ENCODE peak calls at places on chromosomes 5 and 9, in four cellular contexts. Y is A549, C is HepG2, H is GM12878. T is an unnamed sample.

GRCh38 chr9:69671904-69672827 is at the start of gene APBA1:
- DNase-seq in Y (peak), H (no peak), C (no peak), T (peak)

GRCh38 chr9:137228515-137228967 is 1.2 kb downstream of the RNF224 start:
- DNase-seq in C (no peak), H (no peak), Y (no peak), T (peak)

GRCh38 chr5:141898448-141899094 is 20.4 kb upstream of the PCDH1 start:
- DNase-seq in C (no peak), H (no peak), Y (no peak), T (no peak)

GRCh38 chr9:22098636-22099332 is 89.7 kb upstream of the CDKN2B start:
- DNase-seq in C (no peak), Y (no peak), H (no peak), T (no peak)

GRCh38 chr5:171469336-171469735 is 49.9 kb downstream of the FGF18 start:
- DNase-seq in H (no peak), C (no peak), Y (no peak), T (no peak)

GRCh38 chr9:116027096-116027495 is 126.5 kb upstream of the PAPPA start:
- DNase-seq in Y (no peak), C (no peak), H (no peak), T (no peak)

GRCh38 chr9:4170231-4170630 is 129.6 kb downstream of the GLIS3 start:
- DNase-seq in Y (no peak), H (no peak), C (no peak), T (no peak)

GRCh38 chr5:14082523-14082922 is 60.6 kb upstream of the TRIO start:
- DNase-seq in Y (no peak), H (no peak), C (no peak), T (no peak)

GRCh38 chr5:91840412-91840811 is 457.3 kb upstream of the ARRDC3 start:
- DNase-seq in C (no peak), Y (no peak), H (no peak), T (no peak)

GRCh38 chr9:82334286-82334685 is 345.7 kb downstream of the SPATA31D1 start:
- DNase-seq in Y (no peak), H (no peak), C (no peak), T (no peak)

GRCh38 chr9:127866535-127866934 is 10.9 kb downstream of the AK1 start:
- DNase-seq in C (no peak), Y (no peak), H (no peak), T (no peak)

DNA sequence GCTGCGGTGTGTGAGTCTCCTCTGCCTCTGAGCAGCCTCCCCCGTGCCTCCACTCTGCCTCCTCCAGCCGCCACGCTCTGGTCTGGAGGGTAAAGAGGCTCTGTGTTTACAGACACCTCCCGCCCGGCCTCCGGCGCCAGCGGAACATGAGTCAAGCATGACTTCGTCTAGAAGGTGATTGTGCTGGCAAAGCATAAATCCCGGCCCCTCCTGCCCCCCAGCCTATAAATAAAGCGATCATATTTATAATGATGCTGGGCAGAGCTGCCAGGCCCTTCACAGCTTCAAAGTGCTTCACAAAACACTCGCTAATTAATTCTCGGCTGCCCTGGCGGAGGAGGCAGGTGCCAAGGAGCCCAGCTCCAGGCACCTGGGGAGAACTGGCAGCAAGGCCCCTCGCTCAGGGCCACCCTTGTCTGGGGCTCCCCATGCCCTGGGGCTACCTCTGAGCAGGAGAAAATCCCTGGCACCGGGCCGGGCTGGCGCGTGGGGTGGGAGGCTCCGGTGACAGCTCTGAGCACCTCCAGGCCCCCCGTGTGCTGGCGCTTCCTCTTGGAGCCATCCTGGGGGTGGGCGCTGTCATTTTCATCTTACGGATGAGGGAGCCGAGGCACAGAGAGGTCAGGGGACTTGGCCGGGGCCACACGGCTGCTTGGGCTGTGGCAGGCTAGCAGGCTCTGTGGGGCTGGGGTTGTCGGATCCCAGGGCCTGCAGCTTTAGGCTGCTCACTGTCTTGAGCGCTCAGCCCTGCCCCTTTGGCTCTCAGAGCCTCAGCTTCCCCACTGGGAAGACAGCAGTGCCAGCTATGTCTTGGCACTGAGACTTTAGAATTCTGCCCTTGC is 87.9 kb downstream of the RXRA start:
- DNase-seq in Y (peak), H (no peak), C (no peak), T (no peak)
- TF ChIP-seq POLR2AphosphoS2 in Y (no peak), H (no peak), C (no peak), T (no peak)

GRCh38 chr9:37675661-37676060 is 24.9 kb downstream of the FRMPD1 start:
- DNase-seq in Y (no peak), H (no peak), C (no peak), T (no peak)

GRCh38 chr9:37677435-37677834 is 26.7 kb downstream of the FRMPD1 start:
- DNase-seq in C (no peak), Y (no peak), H (no peak), T (no peak)

GRCh38 chr9:37676411-37676830 is 25.7 kb downstream of the FRMPD1 start:
- DNase-seq in H (no peak), Y (no peak), C (no peak), T (no peak)

GRCh38 chr9:37679649-37680402 is 29.1 kb downstream of the FRMPD1 start:
- DNase-seq in C (no peak), H (no peak), Y (no peak), T (peak)

GRCh38 chr9:37678789-37679273 is 28.1 kb downstream of the FRMPD1 start:
- DNase-seq in C (peak), H (no peak), Y (no peak), T (peak)
- TF ChIP-seq POLR2AphosphoS2 in C (no peak), H (no peak), Y (no peak), T (no peak)

DNA sequence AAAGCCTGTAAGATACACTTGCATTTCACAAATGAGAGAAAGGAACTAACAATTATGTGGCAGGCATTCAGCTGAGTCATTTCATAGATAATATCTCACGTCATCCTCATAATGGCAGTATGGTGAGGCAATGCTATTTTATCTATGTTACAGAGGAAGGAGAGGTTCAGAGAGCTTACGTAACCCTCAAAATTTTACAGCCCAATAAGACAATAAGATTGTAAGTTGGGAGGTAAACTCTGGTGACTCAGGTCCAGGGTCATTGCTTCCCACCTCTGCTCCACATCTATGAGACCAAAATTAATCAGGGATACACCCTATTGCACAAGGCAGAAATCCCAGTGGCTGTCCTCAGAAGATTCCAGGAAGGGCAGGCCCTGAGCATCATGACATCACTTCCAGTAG is 309.7 kb downstream of the NSG2 start:
- DNase-seq in H (no peak), Y (no peak), C (no peak), T (no peak)
- TF ChIP-seq POLR2AphosphoS2 in H (no peak), Y (no peak), C (no peak), T (no peak)

GRCh38 chr9:126806336-126806735 is 1.5 kb downstream of the ZBTB43 start:
- DNase-seq in H (no peak), Y (no peak), C (no peak), T (no peak)

GRCh38 chr9:126804696-126805545 is at the start of gene ZBTB43:
- DNase-seq in C (peak), Y (peak), H (peak), T (peak)

GRCh38 chr9:126802343-126803059 is 2.3 kb upstream of the ZBTB43 start:
- DNase-seq in Y (no peak), H (no peak), C (peak), T (no peak)

GRCh38 chr9:126805546-126806262 is 864 bp downstream of the ZBTB43 start:
- DNase-seq in C (peak), Y (no peak), H (peak), T (peak)

DNA sequence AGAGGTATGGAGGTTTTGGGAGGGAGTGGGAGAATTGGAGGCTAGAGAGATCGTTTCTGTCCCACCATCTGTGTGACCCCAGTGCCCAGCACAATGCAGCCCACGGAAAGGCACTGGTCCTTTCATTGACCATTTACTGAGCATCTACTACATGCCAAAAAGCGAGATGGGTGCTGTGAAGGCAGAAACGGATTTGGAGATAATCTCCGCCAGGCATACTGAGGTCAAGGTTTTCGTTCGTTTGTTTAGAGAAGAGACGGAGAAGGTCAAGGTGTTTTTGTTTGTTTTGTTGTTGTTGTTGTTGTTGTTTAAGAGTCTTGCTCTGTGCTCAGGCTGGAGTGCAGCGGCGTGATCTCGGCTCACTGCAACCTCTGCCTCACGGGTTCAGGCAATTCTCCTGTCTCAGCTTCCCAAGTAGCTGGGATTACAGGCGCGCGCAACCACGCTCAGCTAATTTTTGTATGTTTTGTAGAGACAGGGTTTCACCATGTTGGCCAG is 593 bp upstream of the ZBTB43 start:
- DNase-seq in C (no peak), Y (no peak), H (no peak), T (no peak)
- TF ChIP-seq POLR2AphosphoS2 in C (no peak), Y (no peak), H (no peak), T (no peak)

GRCh38 chr9:112404367-112404979 is 24.6 kb downstream of the HSDL2 start:
- DNase-seq in C (no peak), H (no peak), Y (no peak), T (no peak)
- TF ChIP-seq POLR2AphosphoS2 in C (no peak), H (no peak), Y (no peak), T (no peak)

GRCh38 chr5:116629168-116629567 is 54.5 kb upstream of the SEMA6A start:
- DNase-seq in H (no peak), Y (no peak), C (no peak), T (no peak)
- TF ChIP-seq POLR2AphosphoS2 in H (no peak), Y (no peak), C (no peak), T (no peak)

GRCh38 chr5:132009706-132010405 is 1.6 kb downstream of the ACSL6 start:
- DNase-seq in H (no peak), Y (no peak), C (no peak), T (no peak)

GRCh38 chr5:132010645-132011560 is 555 bp downstream of the ACSL6 start:
- DNase-seq in H (no peak), Y (no peak), C (no peak), T (peak)

GRCh38 chr5:132008163-132008473 is 3.3 kb downstream of the ACSL6 start:
- DNase-seq in C (no peak), H (no peak), Y (no peak), T (no peak)

GRCh38 chr5:132007399-132008162 is 3.9 kb downstream of the ACSL6 start:
- DNase-seq in C (peak), H (peak), Y (peak), T (peak)

GRCh38 chr5:132008961-132009680 is 2.3 kb downstream of the ACSL6 start:
- DNase-seq in H (no peak), Y (no peak), C (no peak), T (peak)
- TF ChIP-seq POLR2AphosphoS2 in H (no peak), Y (no peak), C (no peak), T (no peak)

DNA sequence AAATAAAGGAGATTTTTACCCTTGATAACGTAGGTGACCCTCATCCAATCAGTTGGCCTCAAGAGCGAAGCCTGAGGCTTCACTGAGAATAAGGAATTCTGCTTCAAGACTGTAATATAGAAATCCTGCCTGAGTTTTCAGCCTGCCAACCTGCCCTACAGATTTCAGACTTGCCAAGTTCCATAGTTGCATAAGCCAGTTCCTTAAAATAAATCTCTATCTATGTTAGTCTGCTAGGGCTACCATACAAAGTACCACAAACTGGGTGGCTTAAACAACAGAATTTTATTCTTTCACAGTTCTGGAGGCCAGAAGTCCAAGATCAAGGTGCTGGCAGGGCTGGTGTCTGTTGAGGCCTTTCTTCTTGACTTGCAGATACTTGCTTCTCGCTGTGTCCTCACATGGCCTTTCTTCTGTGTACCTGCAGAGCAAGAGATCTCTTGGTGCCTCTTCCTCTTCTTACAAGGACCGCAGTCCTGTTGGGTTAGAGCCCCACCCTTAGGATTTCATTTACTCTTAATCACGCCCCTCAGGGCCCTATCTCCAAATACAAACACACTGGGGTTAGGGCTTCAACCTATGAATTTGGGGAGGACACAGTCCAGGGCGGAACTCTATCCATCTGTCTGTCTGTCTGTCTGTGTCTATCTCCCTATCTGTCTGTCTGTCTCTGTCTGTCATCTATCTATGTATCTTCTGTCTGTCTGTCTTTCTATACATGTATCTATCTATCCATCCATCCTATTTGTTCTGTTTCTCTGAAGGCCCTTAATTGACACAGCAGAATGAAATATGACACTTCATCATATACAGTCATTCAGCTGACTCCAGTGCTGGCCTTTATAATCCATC is 17.0 kb upstream of the CMBL start:
- DNase-seq in H (no peak), Y (no peak), C (no peak), T (peak)
- TF ChIP-seq POLR2AphosphoS2 in H (no peak), Y (no peak), C (no peak), T (no peak)

GRCh38 chr5:5306696-5307095 is 115.8 kb upstream of the ICE1 start:
- DNase-seq in Y (no peak), H (no peak), C (no peak), T (no peak)

GRCh38 chr5:5308319-5308718 is 114.2 kb upstream of the ICE1 start:
- DNase-seq in H (no peak), C (no peak), Y (no peak), T (no peak)

GRCh38 chr5:5314166-5314565 is 108.3 kb upstream of the ICE1 start:
- DNase-seq in H (no peak), Y (no peak), C (no peak), T (no peak)

GRCh38 chr5:5313081-5313736 is 109.3 kb upstream of the ICE1 start:
- DNase-seq in Y (no peak), H (no peak), C (peak), T (no peak)

GRCh38 chr5:5309645-5310044 is 112.8 kb upstream of the ICE1 start:
- DNase-seq in H (no peak), C (no peak), Y (no peak), T (no peak)
- TF ChIP-seq POLR2AphosphoS2 in H (no peak), C (no peak), Y (no peak), T (no peak)

T was measured in K562.